ENCODE peak calls at places on chromosomes 2 and 18, in four cellular contexts. One of them, this sample, is unnamed.

GRCh38 chr2:12715878-12716249 is 872 bp upstream of the TRIB2 start:
- DNase-seq in GM12878: no peak
- DNase-seq in HepG2: peak; percentile 54
- DNase-seq in K562: peak; percentile 78
- DNase-seq in this sample: peak; percentile 73

GRCh38 chr2:109168716-109169115 is 39.7 kb downstream of the SH3RF3 start:
- DNase-seq in GM12878: no peak
- DNase-seq in HepG2: no peak
- DNase-seq in K562: no peak
- DNase-seq in this sample: no peak

GRCh38 chr2:215811003-215811402 is 202.3 kb downstream of the MREG start:
- DNase-seq in GM12878: no peak
- DNase-seq in HepG2: no peak
- DNase-seq in K562: no peak
- DNase-seq in this sample: no peak

GRCh38 chr2:156083707-156084494 is 248.6 kb downstream of the NR4A2 start:
- DNase-seq in GM12878: no peak
- DNase-seq in HepG2: no peak
- DNase-seq in K562: no peak
- DNase-seq in this sample: no peak

GRCh38 chr2:44974064-44974715 is 32.7 kb downstream of the SIX3 start:
- DNase-seq in GM12878: no peak
- DNase-seq in HepG2: peak; percentile 52
- DNase-seq in K562: peak; percentile 59
- DNase-seq in this sample: peak; percentile 83

GRCh38 chr2:37376421-37377186 is 32.2 kb downstream of the QPCT start:
- DNase-seq in GM12878: peak; percentile 78
- DNase-seq in HepG2: no peak
- DNase-seq in K562: no peak
- DNase-seq in this sample: no peak

GRCh38 chr2:186889291-186889886 is 40.4 kb upstream of the ZSWIM2 start:
- DNase-seq in GM12878: no peak
- DNase-seq in HepG2: no peak
- DNase-seq in K562: no peak
- DNase-seq in this sample: no peak

GRCh38 chr2:131410173-131410572 is 46.2 kb upstream of the RAB6D start:
- DNase-seq in GM12878: no peak
- DNase-seq in HepG2: no peak
- DNase-seq in K562: no peak
- DNase-seq in this sample: no peak

GRCh38 chr2:10036095-10036879 is 7.1 kb upstream of the KLF11 start:
- DNase-seq in GM12878: no peak
- DNase-seq in HepG2: no peak
- DNase-seq in K562: no peak
- DNase-seq in this sample: peak; percentile 87

GRCh38 chr2:118202707-118203303 is 114.5 kb downstream of the INSIG2 start:
- DNase-seq in GM12878: no peak
- DNase-seq in HepG2: peak; percentile 54
- DNase-seq in K562: peak; percentile 47
- DNase-seq in this sample: peak; percentile 54

GRCh38 chr2:203470371-203470770 is 64.7 kb downstream of the RAPH1 start:
- DNase-seq in GM12878: no peak
- DNase-seq in HepG2: no peak
- DNase-seq in K562: no peak
- DNase-seq in this sample: peak; percentile 10

GRCh38 chr2:203733683-203734082 is 27.2 kb downstream of the CD28 start:
- DNase-seq in GM12878: no peak
- DNase-seq in HepG2: no peak
- DNase-seq in K562: no peak
- DNase-seq in this sample: no peak

GRCh38 chr2:176390276-176390675 is 121.0 kb downstream of the MTX2 start:
- DNase-seq in GM12878: no peak
- DNase-seq in HepG2: no peak
- DNase-seq in K562: no peak
- DNase-seq in this sample: no peak

GRCh38 chr2:210363261-210363660 is 48.3 kb upstream of the MYL1 start:
- DNase-seq in GM12878: no peak
- DNase-seq in HepG2: peak; percentile 21
- DNase-seq in K562: no peak
- DNase-seq in this sample: no peak

GRCh38 chr2:200121931-200122330 is 166.5 kb downstream of the MAIP1 start:
- DNase-seq in GM12878: no peak
- DNase-seq in HepG2: no peak
- DNase-seq in K562: no peak
- DNase-seq in this sample: no peak

GRCh38 chr2:107809835-107810234 is 16.9 kb upstream of the RGPD4 start:
- DNase-seq in GM12878: no peak
- DNase-seq in HepG2: no peak
- DNase-seq in K562: no peak
- DNase-seq in this sample: no peak

GRCh38 chr2:7940723-7941122 is 741.1 kb upstream of the ID2 start:
- DNase-seq in GM12878: no peak
- DNase-seq in HepG2: no peak
- DNase-seq in K562: no peak
- DNase-seq in this sample: no peak

GRCh38 chr2:30149513-30149912 is 2.7 kb downstream of the YPEL5 start:
- DNase-seq in GM12878: no peak
- DNase-seq in HepG2: peak; percentile 59
- DNase-seq in K562: peak; percentile 50
- DNase-seq in this sample: no peak

GRCh38 chr2:109128466-109129355 is at the start of gene SH3RF3:
- DNase-seq in GM12878: no peak
- DNase-seq in HepG2: no peak
- DNase-seq in K562: no peak
- DNase-seq in this sample: peak; percentile 81

GRCh38 chr2:42851186-42851585 is 58.8 kb upstream of the HAAO start:
- DNase-seq in GM12878: no peak
- DNase-seq in HepG2: no peak
- DNase-seq in K562: no peak
- DNase-seq in this sample: no peak

GRCh38 chr2:127707890-127708648 is 6.8 kb downstream of the SFT2D3 start:
- DNase-seq in GM12878: no peak
- DNase-seq in HepG2: no peak
- DNase-seq in K562: no peak
- DNase-seq in this sample: no peak

GRCh38 chr2:152743004-152743403 is 24.6 kb downstream of the ARL6IP6 start:
- DNase-seq in GM12878: no peak
- DNase-seq in HepG2: peak; percentile 46
- DNase-seq in K562: peak; percentile 15
- DNase-seq in this sample: peak; percentile 16

GRCh38 chr2:47559079-47559684 is 156.2 kb downstream of the MSH2 start:
- DNase-seq in GM12878: no peak
- DNase-seq in HepG2: no peak
- DNase-seq in K562: no peak
- DNase-seq in this sample: no peak

GRCh38 chr2:158172719-158173118 is 71.0 kb downstream of the UPP2 start:
- DNase-seq in GM12878: no peak
- DNase-seq in HepG2: no peak
- DNase-seq in K562: no peak
- DNase-seq in this sample: peak; percentile 2

GRCh38 chr18:61992285-61992684 is 99.5 kb upstream of the RNF152 start:
- DNase-seq in GM12878: no peak
- DNase-seq in HepG2: peak; percentile 13
- DNase-seq in K562: no peak
- DNase-seq in this sample: no peak

GRCh38 chr2:70388813-70389212 is 86.9 kb upstream of the FAM136A start:
- DNase-seq in GM12878: no peak
- DNase-seq in HepG2: no peak
- DNase-seq in K562: no peak
- DNase-seq in this sample: no peak

GRCh38 chr18:12975488-12975887 is 15.7 kb upstream of the CEP192 start:
- DNase-seq in GM12878: no peak
- DNase-seq in HepG2: no peak
- DNase-seq in K562: no peak
- DNase-seq in this sample: no peak

GRCh38 chr2:25587361-25587760 is 86.0 kb downstream of the DTNB start:
- DNase-seq in GM12878: no peak
- DNase-seq in HepG2: no peak
- DNase-seq in K562: no peak
- DNase-seq in this sample: peak; percentile 28

GRCh38 chr2:111653103-111653624 is 230.8 kb downstream of the ANAPC1 start:
- DNase-seq in GM12878: no peak
- DNase-seq in HepG2: no peak
- DNase-seq in K562: no peak
- DNase-seq in this sample: no peak

GRCh38 chr18:55121397-55122170 is 162.3 kb upstream of the CCDC68 start:
- DNase-seq in GM12878: no peak
- DNase-seq in HepG2: no peak
- DNase-seq in K562: no peak
- DNase-seq in this sample: no peak
- TF ChIP-seq NFIC in GM12878: no peak
- TF ChIP-seq NFIC in HepG2: no peak
- TF ChIP-seq NFIC in K562: no peak
- TF ChIP-seq NFIC in this sample: no peak

GRCh38 chr2:130391872-130392670 is 36.2 kb downstream of the PTPN18 start:
- DNase-seq in GM12878: no peak
- DNase-seq in HepG2: peak; percentile 34
- DNase-seq in K562: no peak
- DNase-seq in this sample: peak; percentile 58

GRCh38 chr2:130391058-130391871 is 35.4 kb downstream of the PTPN18 start:
- DNase-seq in GM12878: no peak
- DNase-seq in HepG2: peak; percentile 55
- DNase-seq in K562: peak; percentile 75
- DNase-seq in this sample: peak; percentile 89

GRCh38 chr2:130389363-130389762 is 33.5 kb downstream of the PTPN18 start:
- DNase-seq in GM12878: no peak
- DNase-seq in HepG2: no peak
- DNase-seq in K562: no peak
- DNase-seq in this sample: no peak

GRCh38 chr2:130389783-130390182 is 33.9 kb downstream of the PTPN18 start:
- DNase-seq in GM12878: no peak
- DNase-seq in HepG2: no peak
- DNase-seq in K562: no peak
- DNase-seq in this sample: no peak

GRCh38 chr2:130390460-130391057 is 34.7 kb downstream of the PTPN18 start:
- DNase-seq in GM12878: no peak
- DNase-seq in HepG2: no peak
- DNase-seq in K562: no peak
- DNase-seq in this sample: no peak
- TF ChIP-seq NFIC in GM12878: no peak
- TF ChIP-seq NFIC in HepG2: no peak
- TF ChIP-seq NFIC in K562: no peak
- TF ChIP-seq NFIC in this sample: no peak

DNA sequence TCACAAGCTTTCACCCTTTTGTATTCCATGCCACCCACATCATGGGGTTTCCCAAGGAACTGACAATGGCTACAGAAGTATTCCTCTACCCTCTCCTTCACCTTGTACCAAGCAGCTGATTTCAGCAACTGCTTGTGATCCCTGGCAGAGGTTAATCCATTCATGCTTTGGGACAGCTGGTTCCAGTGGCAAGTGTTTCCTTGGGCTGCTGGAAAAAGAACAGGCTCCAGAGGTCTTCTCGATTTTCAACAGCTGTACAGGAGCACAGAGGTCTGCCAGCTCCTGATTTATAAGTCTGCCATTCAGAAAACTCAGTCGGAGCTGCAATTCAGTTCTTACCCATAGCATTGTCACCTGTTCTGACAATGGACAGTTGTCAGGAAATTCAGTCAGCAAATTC is 239.2 kb upstream of the CWC22 start:
- DNase-seq in GM12878: no peak
- DNase-seq in HepG2: no peak
- DNase-seq in K562: no peak
- DNase-seq in this sample: no peak
- TF ChIP-seq NFIC in GM12878: no peak
- TF ChIP-seq NFIC in HepG2: no peak
- TF ChIP-seq NFIC in K562: no peak
- TF ChIP-seq NFIC in this sample: no peak

GRCh38 chr2:11160256-11160655 is 5.0 kb downstream of the SLC66A3 start:
- DNase-seq in GM12878: no peak
- DNase-seq in HepG2: no peak
- DNase-seq in K562: no peak
- DNase-seq in this sample: no peak
- TF ChIP-seq NFIC in GM12878: no peak
- TF ChIP-seq NFIC in HepG2: no peak
- TF ChIP-seq NFIC in K562: no peak
- TF ChIP-seq NFIC in this sample: no peak

DNA sequence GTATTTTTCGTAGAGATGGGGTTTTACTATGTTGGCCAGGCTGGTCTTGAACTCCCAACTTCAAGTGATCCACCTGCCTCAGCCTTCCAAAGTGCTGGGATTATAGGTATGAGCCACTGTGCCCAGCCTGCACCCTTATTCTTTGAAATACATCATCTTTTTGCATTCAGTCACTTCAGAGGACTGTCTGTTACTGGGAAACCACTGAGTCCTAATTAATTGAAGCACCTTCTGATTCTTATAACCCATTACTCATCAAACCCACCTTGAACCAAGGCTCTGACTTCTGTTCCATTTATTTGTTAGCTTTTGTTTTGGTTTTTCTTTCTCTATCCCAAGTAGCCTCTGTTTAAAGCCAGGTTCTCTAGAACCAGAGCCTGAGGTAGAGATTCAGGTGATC is 49.6 kb downstream of the CPO start:
- DNase-seq in GM12878: no peak
- DNase-seq in HepG2: no peak
- DNase-seq in K562: no peak
- DNase-seq in this sample: no peak
- TF ChIP-seq NFIC in GM12878: no peak
- TF ChIP-seq NFIC in HepG2: no peak
- TF ChIP-seq NFIC in K562: no peak
- TF ChIP-seq NFIC in this sample: no peak

GRCh38 chr2:202169826-202170424 is 68.5 kb downstream of the SUMO1 start:
- DNase-seq in GM12878: no peak
- DNase-seq in HepG2: no peak
- DNase-seq in K562: no peak
- DNase-seq in this sample: no peak

GRCh38 chr2:202161106-202161836 is 77.1 kb downstream of the SUMO1 start:
- DNase-seq in GM12878: no peak
- DNase-seq in HepG2: no peak
- DNase-seq in K562: no peak
- DNase-seq in this sample: no peak

GRCh38 chr2:202169131-202169530 is 69.3 kb downstream of the SUMO1 start:
- DNase-seq in GM12878: no peak
- DNase-seq in HepG2: no peak
- DNase-seq in K562: no peak
- DNase-seq in this sample: no peak

GRCh38 chr2:202165945-202166344 is 72.5 kb downstream of the SUMO1 start:
- DNase-seq in GM12878: no peak
- DNase-seq in HepG2: no peak
- DNase-seq in K562: no peak
- DNase-seq in this sample: no peak

DNA sequence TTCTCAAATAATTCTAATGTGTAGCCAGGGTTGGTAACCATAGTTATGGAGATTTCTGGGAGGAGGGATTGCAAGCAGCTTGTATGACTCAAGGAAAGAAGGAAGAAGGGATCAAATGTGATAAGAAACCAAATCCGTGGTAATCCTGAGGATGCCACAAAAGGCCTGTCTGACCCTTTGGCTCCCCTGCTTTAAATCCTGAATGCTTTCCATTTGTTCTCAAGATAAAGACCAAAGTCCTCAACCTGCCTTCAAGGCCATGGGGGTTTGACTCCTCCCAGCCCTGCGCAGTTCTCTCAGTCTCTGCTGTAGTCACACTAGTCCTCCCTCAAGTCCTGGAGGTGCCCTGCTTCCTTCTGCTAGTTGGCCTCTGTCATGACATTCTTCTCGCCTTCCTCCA is 74.0 kb downstream of the SUMO1 start:
- DNase-seq in GM12878: no peak
- DNase-seq in HepG2: no peak
- DNase-seq in K562: no peak
- DNase-seq in this sample: no peak
- TF ChIP-seq NFIC in GM12878: no peak
- TF ChIP-seq NFIC in HepG2: no peak
- TF ChIP-seq NFIC in K562: no peak
- TF ChIP-seq NFIC in this sample: no peak